ENCODE peak calls at places on chromosomes 13 and 19, in six cellular contexts. N, P, Z, Q, I and W are unnamed samples.

GRCh38 chr19:6161271-6161850 is 25.9 kb downstream of the ACSBG2 start:
- DNase-seq in N (no peak), P (peak), Z (peak), Q (no peak), I (no peak), W (no peak)

GRCh38 chr13:26653310-26653709 is 95.8 kb downstream of the WASF3 start:
- DNase-seq in N (peak), P (no peak), Z (no peak), Q (no peak), I (no peak), W (peak)

GRCh38 chr19:39710333-39710890 is 6.1 kb downstream of the LGALS14 start:
- DNase-seq in N (no peak), P (no peak), Z (no peak), Q (no peak), I (no peak), W (no peak)

GRCh38 chr13:43293986-43294880 is 270.8 kb downstream of the DNAJC15 start:
- DNase-seq in N (no peak), P (no peak), Z (no peak), Q (no peak), I (no peak), W (no peak)

GRCh38 chr19:54644056-54644455 is 13.8 kb downstream of the LILRB1 start:
- DNase-seq in N (no peak), P (peak), Z (no peak), Q (no peak), I (no peak), W (no peak)

GRCh38 chr13:44870456-44870929 is 118.8 kb downstream of the NUFIP1 start:
- DNase-seq in N (no peak), P (no peak), Z (no peak), Q (no peak), I (no peak), W (no peak)

GRCh38 chr13:60227168-60227567 is 63.4 kb upstream of the DIAPH3 start:
- DNase-seq in N (no peak), P (no peak), Z (no peak), Q (no peak), I (no peak), W (peak)

GRCh38 chr13:79830426-79830825 is 349.5 kb downstream of the NDFIP2 start:
- DNase-seq in N (no peak), P (no peak), Z (no peak), Q (no peak), I (no peak), W (no peak)

GRCh38 chr13:113049981-113050380 is 55.6 kb upstream of the F7 start:
- DNase-seq in N (no peak), P (no peak), Z (no peak), Q (no peak), I (no peak), W (no peak)

GRCh38 chr19:40322951-40323615 is 25.1 kb downstream of the C19orf47 start:
- DNase-seq in N (peak), P (no peak), Z (no peak), Q (peak), I (no peak), W (no peak)

GRCh38 chr19:35313614-35314013 is 15.4 kb upstream of the CD22 start:
- DNase-seq in N (no peak), P (no peak), Z (no peak), Q (no peak), I (no peak), W (no peak)

GRCh38 chr13:56356690-56357089 is 784.0 kb upstream of the PRR20A start:
- DNase-seq in N (no peak), P (no peak), Z (no peak), Q (no peak), I (no peak), W (no peak)

GRCh38 chr13:71477735-71478134 is 389.3 kb downstream of the DACH1 start:
- DNase-seq in N (peak), P (no peak), Z (no peak), Q (no peak), I (no peak), W (peak)

GRCh38 chr13:50843256-50844043 is at the start of gene DLEU7:
- DNase-seq in N (no peak), P (no peak), Z (no peak), Q (no peak), I (no peak), W (no peak)

GRCh38 chr19:44401108-44401786 is at the start of gene ZNF285:
- DNase-seq in N (peak), P (no peak), Z (peak), Q (peak), I (peak), W (peak)

GRCh38 chr13:110327036-110327790 is 20.1 kb downstream of the COL4A2 start:
- DNase-seq in N (peak), P (no peak), Z (no peak), Q (no peak), I (no peak), W (peak)

GRCh38 chr19:39843919-39844793 is 2.0 kb downstream of the FBL start:
- DNase-seq in N (peak), P (peak), Z (no peak), Q (peak), I (peak), W (peak)

GRCh38 chr13:98771838-98772611 is 19.6 kb upstream of the SLC15A1 start:
- DNase-seq in N (no peak), P (no peak), Z (no peak), Q (no peak), I (no peak), W (no peak)

GRCh38 chr13:73610799-73611592 is 523.2 kb downstream of the KLF12 start:
- DNase-seq in N (no peak), P (no peak), Z (no peak), Q (no peak), I (no peak), W (no peak)